ENCODE peak calls at places on chromosomes 3 and 15, in four cellular contexts. Z, N, O and U are unnamed samples.
A peak's percentile ranks its signal among the peaks of the same experiment; 100 is the strongest.

GRCh38 chr15:67033521-67033920 is 31.9 kb upstream of the SMAD3 start:
- DNase-seq in N (no peak), Z (no peak), O (no peak), U (peak; percentile 36)

GRCh38 chr3:127200086-127200691 is 7.3 kb downstream of the PRR23E start:
- DNase-seq in N (no peak), Z (no peak), O (no peak), U (no peak)

GRCh38 chr3:109081746-109082510 is 36.0 kb downstream of the MORC1 start:
- DNase-seq in Z (peak; percentile 14), N (peak; percentile 31), O (peak; percentile 45), U (peak; percentile 52)

GRCh38 chr3:136838641-136839555 is 20.0 kb downstream of the SLC35G2 start:
- DNase-seq in Z (peak; percentile 26), O (no peak), N (no peak), U (no peak)

GRCh38 chr15:39195988-39196486 is 384.8 kb upstream of the THBS1 start:
- DNase-seq in Z (no peak), O (no peak), N (no peak), U (no peak)

GRCh38 chr3:47794585-47794984 is 8.4 kb upstream of the DHX30 start:
- DNase-seq in Z (no peak), O (no peak), N (peak; percentile 82), U (no peak)

GRCh38 chr3:126834596-126835471 is 130.8 kb downstream of the CHCHD6 start:
- DNase-seq in N (no peak), Z (no peak), O (no peak), U (no peak)

GRCh38 chr15:40501487-40501886 is 30.7 kb downstream of the CHST14 start:
- DNase-seq in N (no peak), Z (peak; percentile 60), O (no peak), U (no peak)

GRCh38 chr15:25900901-25901300 is 37.8 kb upstream of the ATP10A start:
- DNase-seq in O (no peak), Z (no peak), N (no peak), U (no peak)

GRCh38 chr3:100463002-100463401 is 29.4 kb upstream of the TMEM45A start:
- DNase-seq in Z (peak; percentile 37), O (peak; percentile 67), N (peak; percentile 54), U (no peak)

GRCh38 chr3:171088984-171089754 is 62.6 kb upstream of the SLC2A2 start:
- DNase-seq in Z (no peak), O (no peak), N (peak; percentile 23), U (no peak)

GRCh38 chr3:162143181-162143580 is 646.6 kb downstream of the OTOL1 start:
- DNase-seq in N (no peak), O (no peak), Z (no peak), U (no peak)

GRCh38 chr15:88894819-88895767 is at the start of gene HAPLN3:
- DNase-seq in Z (no peak), O (peak; percentile 67), N (no peak), U (peak; percentile 66)

GRCh38 chr3:141000691-141001090 is 50.5 kb upstream of the SPSB4 start:
- DNase-seq in O (no peak), Z (no peak), N (peak; percentile 13), U (no peak)

GRCh38 chr3:5195605-5196004 is 8.1 kb downstream of the EDEM1 start:
- DNase-seq in N (no peak), O (no peak), Z (no peak), U (no peak)

GRCh38 chr3:58471025-58471887 is 20.6 kb upstream of the KCTD6 start:
- DNase-seq in Z (peak; percentile 19), N (peak; percentile 95), O (peak; percentile 52), U (no peak)
- TF ChIP-seq ELF4 in Z (no peak), N (peak; percentile 76), O (no peak), U (no peak)

GRCh38 chr3:50318163-50318562 is 4.4 kb downstream of the HYAL2 start:
- DNase-seq in O (no peak), Z (no peak), N (no peak), U (no peak)

GRCh38 chr3:50318615-50319014 is 3.9 kb downstream of the HYAL2 start:
- DNase-seq in Z (no peak), O (no peak), N (no peak), U (no peak)

GRCh38 chr3:50317303-50317702 is 5.2 kb downstream of the HYAL2 start:
- DNase-seq in O (no peak), Z (no peak), N (no peak), U (no peak)

GRCh38 chr3:50314816-50315215 is 7.7 kb downstream of the HYAL2 start:
- DNase-seq in Z (no peak), N (no peak), O (no peak), U (no peak)

DNA sequence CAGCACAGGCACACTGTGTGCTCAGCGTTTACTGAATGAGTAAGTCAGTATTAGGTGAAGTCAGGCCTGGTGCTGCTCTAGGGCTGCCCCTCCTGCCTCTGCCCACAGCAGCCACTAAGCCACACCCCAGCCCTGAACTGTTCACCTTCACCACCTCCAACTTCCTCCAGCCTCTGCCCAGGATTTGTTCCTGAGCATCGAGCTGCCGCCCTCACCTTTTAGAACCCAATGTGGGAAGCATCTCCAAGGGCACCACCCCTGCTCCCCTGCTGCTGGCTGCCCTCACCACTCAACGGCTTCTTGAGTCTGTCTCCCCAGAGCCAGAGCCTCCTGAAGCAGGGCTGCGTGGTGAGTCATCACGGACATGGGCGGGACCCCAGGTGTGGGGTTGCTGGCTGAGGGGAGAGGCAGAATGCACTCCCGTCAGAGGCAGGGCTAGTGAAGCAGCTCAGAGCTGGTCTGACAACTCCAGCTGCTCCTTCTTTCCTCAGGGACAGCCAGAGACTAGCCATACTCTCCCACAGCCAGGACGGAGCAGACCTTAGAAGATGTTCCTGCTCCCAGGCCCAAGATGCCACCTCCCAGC is 5.8 kb downstream of the HYAL2 start:
- DNase-seq in Z (peak; percentile 65), O (no peak), N (no peak), U (no peak)
- TF ChIP-seq ELF4 in Z (no peak), O (no peak), N (no peak), U (no peak)

GRCh38 chr3:138776961-138777360 is 57.8 kb downstream of the PIK3CB start:
- DNase-seq in Z (no peak), N (no peak), O (no peak), U (no peak)

GRCh38 chr3:138771585-138771984 is 63.1 kb downstream of the PIK3CB start:
- DNase-seq in O (no peak), Z (no peak), N (no peak), U (no peak)

GRCh38 chr3:138775254-138775595 is 59.5 kb downstream of the PIK3CB start:
- DNase-seq in O (no peak), N (no peak), Z (no peak), U (no peak)

GRCh38 chr3:138778643-138779042 is 56.1 kb downstream of the PIK3CB start:
- DNase-seq in Z (no peak), O (no peak), N (no peak), U (no peak)

DNA sequence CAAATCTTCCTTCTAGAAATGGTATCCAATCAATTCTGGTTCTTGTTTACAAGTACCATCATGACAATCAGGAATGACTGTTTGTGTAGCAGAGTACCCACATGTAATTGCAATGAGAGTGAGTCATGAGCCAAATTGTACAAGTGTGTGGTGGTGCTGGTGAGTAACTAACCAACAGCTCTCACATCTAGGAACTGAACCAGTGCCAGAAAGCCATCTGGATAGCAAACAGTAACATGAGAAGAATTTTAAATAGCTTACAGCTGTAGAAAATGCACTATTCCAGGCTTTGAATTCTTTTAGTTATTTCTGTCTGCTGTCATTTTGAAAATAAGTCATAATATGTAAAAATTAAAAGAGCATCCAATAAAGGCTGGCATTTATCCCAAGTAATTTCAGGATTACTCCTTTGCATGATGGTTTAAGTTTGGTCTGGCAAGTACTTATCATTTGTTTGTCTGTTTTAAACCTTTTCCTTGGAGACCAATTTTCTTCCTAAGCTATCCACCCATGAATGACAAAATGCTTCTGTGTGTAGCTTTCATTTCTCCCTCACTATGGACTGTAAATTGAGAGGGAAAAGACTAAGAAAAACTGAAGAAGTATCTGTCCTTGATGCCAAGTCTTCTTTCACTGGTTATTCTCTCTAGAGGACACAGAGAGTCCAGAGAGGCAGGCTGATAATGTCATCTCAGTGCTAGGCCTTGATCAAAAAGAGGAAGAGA is 60.0 kb downstream of the PIK3CB start:
- DNase-seq in O (no peak), N (peak; percentile 71), Z (peak; percentile 22), U (no peak)
- TF ChIP-seq ELF4 in O (no peak), N (no peak), Z (no peak), U (no peak)

GRCh38 chr3:95923496-95924210 is 890.7 kb upstream of the EPHA6 start:
- DNase-seq in O (no peak), Z (no peak), N (no peak), U (no peak)
- TF ChIP-seq ELF4 in O (no peak), Z (no peak), N (no peak), U (no peak)

GRCh38 chr15:89898146-89898545 is 4.4 kb upstream of the AP3S2 start:
- DNase-seq in Z (no peak), N (no peak), O (no peak), U (no peak)

GRCh38 chr15:89900849-89901248 is 7.1 kb upstream of the AP3S2 start:
- DNase-seq in O (no peak), N (no peak), Z (no peak), U (no peak)

GRCh38 chr15:89899303-89899946 is 5.6 kb upstream of the AP3S2 start:
- DNase-seq in N (no peak), Z (no peak), O (no peak), U (no peak)

GRCh38 chr15:89899951-89900567 is 6.3 kb upstream of the AP3S2 start:
- DNase-seq in Z (no peak), N (no peak), O (no peak), U (no peak)

DNA sequence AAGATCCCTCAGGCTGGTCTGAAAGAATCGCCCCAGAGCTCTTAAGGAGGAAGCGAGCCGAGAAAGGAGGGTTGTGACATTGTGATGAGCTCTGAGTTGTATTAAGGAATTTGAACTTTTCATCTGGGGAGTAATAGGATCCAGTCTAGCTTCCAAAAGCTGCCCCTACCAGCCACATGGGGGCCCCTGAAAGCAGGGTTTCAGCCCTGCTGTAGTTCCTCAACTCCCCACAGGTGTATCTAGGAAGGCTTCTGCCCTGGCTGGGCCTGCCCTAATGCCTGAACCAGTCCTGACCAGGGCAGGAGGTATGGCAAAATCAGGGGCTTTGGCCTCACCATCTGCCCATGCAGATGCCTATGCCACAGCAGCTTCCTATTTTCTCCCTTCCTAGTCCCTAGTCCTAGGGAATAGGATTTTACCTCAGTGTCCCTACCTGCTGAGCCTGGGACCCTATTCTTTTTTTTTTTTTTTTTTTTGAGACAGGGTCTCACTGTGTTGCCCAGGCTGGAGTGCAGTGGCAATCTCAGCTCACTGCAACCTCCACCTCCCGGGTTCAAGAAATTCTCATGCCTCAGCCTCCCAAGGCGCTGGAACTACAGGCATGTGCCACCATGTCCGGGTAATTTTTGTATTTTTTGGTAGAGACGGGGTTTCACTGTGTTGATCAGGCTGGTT is 5.0 kb upstream of the AP3S2 start:
- DNase-seq in O (peak; percentile 67), N (peak; percentile 77), Z (peak; percentile 80), U (peak; percentile 70)
- TF ChIP-seq ELF4 in O (no peak), N (no peak), Z (no peak), U (no peak)